ENCODE peak calls at places on chromosomes 11 and 22, in five cellular contexts. F is tibial nerve, X is mammary epithelial cell, M is astrocyte of the spinal cord, U is left ventricle myocardium inferior. J is an unnamed sample.
A peak's percentile ranks its signal among the peaks of the same experiment; 100 is the strongest.

GRCh38 chr22:49367016-49367697 is 460.5 kb downstream of the BRD1 start:
- DNase-seq in F (no peak), X (no peak), M (peak; percentile 10), U (no peak), J (no peak)

GRCh38 chr11:59857444-59858434 is 8.5 kb downstream of the TCN1 start:
- DNase-seq in F (no peak), X (peak; percentile 65), M (no peak), U (no peak), J (peak; percentile 68)

GRCh38 chr22:47084226-47084625 is 321.8 kb downstream of the TBC1D22A start:
- DNase-seq in F (no peak), X (no peak), M (no peak), U (no peak), J (no peak)

GRCh38 chr11:102010776-102011500 is 36.3 kb upstream of the CFAP300 start:
- DNase-seq in F (peak; percentile 33), X (peak; percentile 84), M (peak; percentile 82), U (peak; percentile 72), J (peak; percentile 95)

GRCh38 chr11:20360650-20361049 is 2.9 kb upstream of the HTATIP2 start:
- DNase-seq in F (no peak), X (peak; percentile 22), M (peak; percentile 56), U (no peak), J (no peak)

GRCh38 chr22:50672471-50673230 is at the start of gene SHANK3:
- DNase-seq in F (no peak), X (no peak), M (no peak), U (peak; percentile 81), J (no peak)

GRCh38 chr11:125300791-125301218 is 136.3 kb downstream of the PKNOX2 start:
- DNase-seq in F (no peak), X (peak; percentile 82), M (peak; percentile 74), U (peak; percentile 31), J (peak; percentile 76)

GRCh38 chr11:59263225-59263894 is 50.6 kb upstream of the MPEG1 start:
- DNase-seq in F (no peak), X (peak; percentile 16), M (no peak), U (no peak), J (peak; percentile 51)

GRCh38 chr11:71210861-71211260 is 41.5 kb downstream of the SHANK2 start:
- DNase-seq in F (no peak), X (no peak), M (no peak), U (no peak), J (no peak)

GRCh38 chr11:33723238-33723881 is 12.9 kb downstream of the CD59 start:
- DNase-seq in F (no peak), X (peak; percentile 89), M (peak; percentile 87), U (no peak), J (peak; percentile 86)

GRCh38 chr11:45573728-45574127 is 91.7 kb downstream of the CHST1 start:
- DNase-seq in F (no peak), X (no peak), M (no peak), U (no peak), J (no peak)

GRCh38 chr11:112584674-112585073 is 324.0 kb upstream of the PLET1 start:
- DNase-seq in F (no peak), X (no peak), M (no peak), U (no peak), J (peak; percentile 49)

GRCh38 chr22:19776433-19777031 is 16.0 kb downstream of the TBX1 start:
- DNase-seq in F (no peak), X (no peak), M (no peak), U (peak; percentile 10), J (no peak)

GRCh38 chr11:47955356-47955755 is 25.0 kb upstream of the PTPRJ start:
- DNase-seq in F (no peak), X (no peak), M (no peak), U (no peak), J (no peak)

GRCh38 chr22:42752230-42752746 is 31.6 kb upstream of the A4GALT start:
- DNase-seq in F (no peak), X (no peak), M (no peak), U (no peak), J (no peak)

GRCh38 chr11:116511684-116512083 is 261.1 kb downstream of the BUD13 start:
- DNase-seq in F (no peak), X (no peak), M (no peak), U (no peak), J (no peak)

GRCh38 chr11:64457416-64458010 is 98.6 kb downstream of the RPS6KA4 start:
- DNase-seq in F (no peak), X (no peak), M (no peak), U (no peak), J (no peak)

GRCh38 chr11:64729851-64730382 is 6.9 kb upstream of the NRXN2 start:
- DNase-seq in F (no peak), X (no peak), M (no peak), U (no peak), J (peak; percentile 29)

GRCh38 chr11:115581871-115582639 is 77.8 kb upstream of the CADM1 start:
- DNase-seq in F (no peak), X (peak; percentile 21), M (peak; percentile 6), U (no peak), J (no peak)

GRCh38 chr11:117502285-117502856 is 174.7 kb downstream of the CEP164 start:
- DNase-seq in F (no peak), X (no peak), M (no peak), U (no peak), J (no peak)

GRCh38 chr11:133697161-133697560 is 148.2 kb downstream of the SPATA19 start:
- DNase-seq in F (no peak), X (no peak), M (no peak), U (no peak), J (no peak)

GRCh38 chr11:30128269-30128932 is 102.4 kb upstream of the FSHB start:
- DNase-seq in F (no peak), X (peak; percentile 32), M (peak; percentile 37), U (no peak), J (peak; percentile 64)

GRCh38 chr11:46295312-46295995 is 18.0 kb downstream of the CREB3L1 start:
- DNase-seq in F (peak; percentile 45), X (peak; percentile 64), M (peak; percentile 82), U (peak; percentile 81), J (peak; percentile 76)

GRCh38 chr22:44442856-44443595 is 55.0 kb downstream of the RTL6 start:
- DNase-seq in F (no peak), X (no peak), M (no peak), U (no peak), J (no peak)

GRCh38 chr11:1237851-1238250 is 15.0 kb downstream of the MUC5B start:
- DNase-seq in F (no peak), X (no peak), M (no peak), U (no peak), J (no peak)

GRCh38 chr11:120385690-120386089 is 49.5 kb downstream of the ARHGEF12 start:
- DNase-seq in F (no peak), X (no peak), M (no peak), U (no peak), J (no peak)

GRCh38 chr11:120386774-120387371 is 50.7 kb downstream of the ARHGEF12 start:
- DNase-seq in F (no peak), X (no peak), M (no peak), U (no peak), J (no peak)

GRCh38 chr11:120384476-120384875 is 48.3 kb downstream of the ARHGEF12 start:
- DNase-seq in F (no peak), X (no peak), M (no peak), U (no peak), J (peak; percentile 42)

GRCh38 chr11:120385110-120385509 is 48.9 kb downstream of the ARHGEF12 start:
- DNase-seq in F (no peak), X (no peak), M (peak; percentile 31), U (no peak), J (no peak)

DNA sequence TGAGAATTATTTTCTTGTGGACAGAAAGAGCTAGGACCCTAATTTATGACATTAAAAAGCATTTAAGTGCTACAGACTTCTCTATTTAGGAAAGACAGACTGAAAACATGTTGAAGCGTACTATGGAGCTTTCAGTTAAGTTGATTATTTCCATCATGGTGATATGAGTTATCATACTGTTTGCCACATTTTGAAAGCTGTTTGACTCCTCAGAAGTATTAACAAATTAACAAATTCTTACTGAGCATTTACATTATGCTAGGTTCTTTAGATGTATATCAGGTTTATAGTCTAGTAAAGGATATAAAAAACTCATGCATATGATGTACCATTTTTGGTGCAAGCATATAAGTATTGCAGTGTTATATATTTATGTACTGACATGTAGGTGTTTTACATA is 50.1 kb downstream of the ARHGEF12 start:
- DNase-seq in F (no peak), X (no peak), M (no peak), U (no peak), J (no peak)
- H3K4me3 ChIP-seq in F (no peak overlapping the region), X (no peak overlapping the region), M (no peak overlapping the region), U (peak overlapping the region; percentile 4), J (no peak overlapping the region)

DNA sequence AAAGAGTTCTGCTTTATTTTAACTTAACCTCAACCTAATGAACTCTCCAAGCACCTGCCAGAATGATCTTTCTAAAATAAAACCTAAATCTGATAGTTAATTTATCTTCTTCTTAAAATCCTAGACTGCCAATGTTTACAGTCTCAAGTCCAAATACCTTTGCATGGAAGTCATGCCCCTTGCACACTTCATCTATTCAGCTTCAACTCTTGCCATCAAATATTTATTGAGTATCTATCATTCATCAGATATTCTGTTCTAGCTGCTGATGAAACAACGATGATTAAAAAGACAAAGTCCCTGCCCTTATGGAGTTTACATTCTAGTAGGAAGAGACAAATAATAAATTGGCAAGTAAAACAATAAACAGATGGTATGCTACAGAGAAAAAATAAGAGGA is 101.7 kb downstream of the APOL5 start:
- DNase-seq in F (no peak), X (no peak), M (no peak), U (no peak), J (no peak)
- TF ChIP-seq CTCF in F (no peak), X (no peak), M (no peak), U (no peak), J (no peak)

GRCh38 chr11:67269401-67270255 is 3.4 kb downstream of the GRK2 start:
- DNase-seq in F (no peak), X (no peak), M (no peak), U (no peak), J (no peak)

GRCh38 chr11:67267188-67268035 is 1.1 kb downstream of the GRK2 start:
- DNase-seq in F (no peak), X (peak; percentile 59), M (no peak), U (no peak), J (no peak)

GRCh38 chr11:67266424-67267187 is at the start of gene GRK2:
- DNase-seq in F (no peak), X (no peak), M (no peak), U (no peak), J (peak; percentile 60)

GRCh38 chr11:67268684-67269268 is 2.5 kb downstream of the GRK2 start:
- DNase-seq in F (no peak), X (no peak), M (no peak), U (no peak), J (no peak)

DNA sequence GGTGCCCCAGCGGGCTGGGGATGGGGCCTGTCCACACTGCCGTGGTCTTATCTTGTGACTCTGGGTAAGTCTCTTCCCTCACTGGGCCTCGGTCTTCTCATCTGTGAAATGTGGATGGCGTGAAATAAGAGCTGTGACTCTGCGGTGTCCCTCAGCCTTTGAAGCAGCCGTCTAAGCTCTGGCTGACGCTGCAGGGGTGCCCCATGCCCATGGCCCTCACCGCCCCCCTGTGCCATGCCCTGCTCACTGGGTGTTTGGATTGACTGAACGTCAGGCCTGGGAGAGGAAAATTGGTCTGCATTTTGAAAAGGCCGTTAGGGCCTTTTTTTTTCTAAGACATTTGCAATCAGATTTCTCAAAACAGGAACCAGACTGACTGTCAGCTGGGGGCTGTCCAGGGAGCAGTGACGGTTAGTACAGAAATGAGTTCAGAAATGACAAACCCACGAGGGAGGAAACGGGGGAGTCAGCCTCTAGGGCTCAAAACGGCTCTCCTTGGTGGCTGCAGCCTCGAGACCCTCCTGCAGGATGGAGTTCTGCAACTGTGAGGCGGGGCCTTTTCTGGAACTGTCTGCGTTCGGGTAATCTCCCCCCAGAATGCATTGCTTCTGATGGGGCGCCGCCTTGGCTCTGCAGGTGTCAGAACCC is 1.9 kb downstream of the GRK2 start:
- DNase-seq in F (no peak), X (no peak), M (no peak), U (no peak), J (no peak)
- H3K4me3 ChIP-seq in F (peak overlapping the region; percentile 76), X (no peak overlapping the region), M (peak overlapping the region; percentile 82), U (peak overlapping the region; percentile 98), J (peak overlapping the region; percentile 79)

GRCh38 chr22:36284171-36284571 is 31.2 kb downstream of the APOL1 start:
- DNase-seq in F (no peak), X (no peak), M (no peak), U (no peak), J (no peak)
- TF ChIP-seq CTCF in F (no peak), X (no peak), M (no peak), U (no peak), J (no peak)

J was measured in epithelial cell of esophagus.